ENCODE peak calls at places on chromosomes 13 and 19, in eight cellular contexts. L, E, Z, T, O, Q, P and U are unnamed samples.

GRCh38 chr19:1715540-1715939 is 37.8 kb upstream of the ONECUT3 start:
- DNase-seq in L (no peak), E (no peak), Z (no peak), T (no peak), O (no peak), Q (no peak), P (no peak), U (no peak)

GRCh38 chr13:110396913-110397379 is 89.9 kb downstream of the COL4A2 start:
- DNase-seq in L (peak; percentile 100), E (peak; percentile 79), Z (no peak), T (peak; percentile 77), O (peak; percentile 100), Q (peak; percentile 100), P (peak; percentile 100), U (peak; percentile 100)

GRCh38 chr13:30725331-30726085 is 9.8 kb upstream of the ALOX5AP start:
- DNase-seq in L (peak; percentile 33), E (no peak), Z (peak; percentile 24), T (no peak), O (no peak), Q (peak; percentile 44), P (no peak), U (no peak)

GRCh38 chr19:23460656-23461055 is 65.4 kb upstream of the ZNF91 start:
- DNase-seq in L (no peak), E (no peak), Z (no peak), T (no peak), O (no peak), Q (no peak), P (no peak), U (no peak)

GRCh38 chr19:36973021-36973843 is 57.1 kb downstream of the ZNF568 start:
- DNase-seq in L (peak; percentile 50), E (peak; percentile 86), Z (peak; percentile 93), T (peak; percentile 89), O (peak; percentile 29), Q (peak; percentile 71), P (peak; percentile 69), U (no peak)

GRCh38 chr13:85500716-85501256 is 298.4 kb downstream of the SLITRK6 start:
- DNase-seq in L (no peak), E (no peak), Z (no peak), T (no peak), O (no peak), Q (no peak), P (no peak), U (no peak)

GRCh38 chr13:90135558-90135957 is 1211.9 kb upstream of the MIR17HG start:
- DNase-seq in L (no peak), E (no peak), Z (no peak), T (no peak), O (no peak), Q (no peak), P (no peak), U (no peak)

GRCh38 chr19:51366999-51367564 is 894 bp upstream of the ETFB start:
- DNase-seq in L (no peak), E (no peak), Z (no peak), T (peak; percentile 50), O (no peak), Q (no peak), P (no peak), U (no peak)

GRCh38 chr13:43087960-43088580 is 64.7 kb downstream of the DNAJC15 start:
- DNase-seq in L (peak; percentile 36), E (peak; percentile 5), Z (no peak), T (no peak), O (no peak), Q (no peak), P (peak; percentile 48), U (no peak)

GRCh38 chr19:48754950-48755645 is at the start of gene FGF21:
- DNase-seq in L (no peak), E (no peak), Z (no peak), T (no peak), O (no peak), Q (no peak), P (no peak), U (no peak)
- H3K4me3 ChIP-seq in L (no peak within 1 kb of the TSS), E (no peak within 1 kb of the TSS), Z (no peak within 1 kb of the TSS), T (no peak within 1 kb of the TSS), O (no peak within 1 kb of the TSS), Q (no peak within 1 kb of the TSS), P (no peak within 1 kb of the TSS), U (no peak within 1 kb of the TSS)

GRCh38 chr13:55307909-55308308 is 1832.8 kb upstream of the PRR20A start:
- DNase-seq in L (no peak), E (no peak), Z (no peak), T (no peak), O (no peak), Q (no peak), P (no peak), U (no peak)

GRCh38 chr13:55298201-55298600 is 1842.5 kb upstream of the PRR20A start:
- DNase-seq in L (no peak), E (no peak), Z (no peak), T (no peak), O (no peak), Q (no peak), P (no peak), U (no peak)

GRCh38 chr13:55302568-55302967 is 1838.2 kb upstream of the PRR20A start:
- DNase-seq in L (no peak), E (no peak), Z (no peak), T (no peak), O (no peak), Q (no peak), P (no peak), U (no peak)
- TF ChIP-seq CTCF in L (no peak), E (no peak), Z (no peak), T (no peak), O (no peak), Q (no peak), P (no peak), U (no peak)

GRCh38 chr19:6480843-6481415 is 658 bp downstream of the DENND1C start:
- DNase-seq in L (no peak), E (no peak), Z (no peak), T (no peak), O (no peak), Q (no peak), P (no peak), U (no peak)
- H3K4me3 ChIP-seq in L (no peak overlapping the region), E (no peak overlapping the region), Z (no peak overlapping the region), T (peak overlapping the region; percentile 6), O (no peak overlapping the region), Q (no peak overlapping the region), P (no peak overlapping the region), U (no peak overlapping the region)

DNA sequence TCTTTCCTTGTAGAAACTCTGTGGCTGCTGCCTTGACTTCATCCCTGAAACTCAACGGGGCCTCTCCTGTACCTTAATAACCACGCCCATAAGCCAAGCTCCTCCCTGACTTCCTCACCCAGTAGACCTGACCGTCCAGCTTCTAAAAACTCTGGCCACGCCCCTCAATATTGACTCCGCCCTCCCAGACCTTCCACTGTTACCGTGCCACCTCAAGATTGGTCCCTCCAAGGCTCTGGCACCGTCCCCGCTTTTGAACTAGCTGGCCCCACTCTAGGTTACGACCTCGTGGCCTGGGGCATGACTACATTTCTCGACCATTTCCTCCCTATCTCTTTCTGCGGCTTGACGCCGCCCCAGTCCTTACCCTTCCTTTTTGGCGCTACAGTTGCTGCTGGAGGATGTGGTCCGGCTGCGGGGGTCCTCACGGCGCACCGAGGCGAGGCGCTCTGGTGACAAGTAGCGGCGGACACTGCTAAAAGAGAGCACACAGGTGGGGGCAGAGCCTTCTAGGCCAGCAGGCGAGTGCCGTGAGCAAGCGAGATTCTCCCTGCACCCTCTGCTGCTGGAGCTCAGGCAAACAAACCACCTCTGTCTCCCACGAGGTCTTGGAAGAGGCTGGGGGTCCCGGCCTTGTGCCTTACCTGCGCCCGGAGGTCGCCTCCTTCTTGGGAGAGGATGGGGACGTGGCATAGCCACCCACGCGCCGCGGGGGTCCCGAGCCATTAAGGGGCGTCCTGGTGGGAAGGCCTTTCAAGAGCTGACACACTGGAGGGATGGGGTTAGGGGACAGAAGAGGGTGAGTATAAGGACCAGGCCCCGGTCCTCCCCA is 2.3 kb upstream of the EML2 start:
- DNase-seq in L (peak; percentile 41), E (peak; percentile 97), Z (peak; percentile 43), T (peak; percentile 74), O (no peak), Q (peak; percentile 48), P (peak; percentile 48), U (no peak)
- TF ChIP-seq CTCF in L (no peak), E (no peak), Z (no peak), T (no peak), O (peak; percentile 10), Q (no peak), P (no peak), U (no peak)

DNA sequence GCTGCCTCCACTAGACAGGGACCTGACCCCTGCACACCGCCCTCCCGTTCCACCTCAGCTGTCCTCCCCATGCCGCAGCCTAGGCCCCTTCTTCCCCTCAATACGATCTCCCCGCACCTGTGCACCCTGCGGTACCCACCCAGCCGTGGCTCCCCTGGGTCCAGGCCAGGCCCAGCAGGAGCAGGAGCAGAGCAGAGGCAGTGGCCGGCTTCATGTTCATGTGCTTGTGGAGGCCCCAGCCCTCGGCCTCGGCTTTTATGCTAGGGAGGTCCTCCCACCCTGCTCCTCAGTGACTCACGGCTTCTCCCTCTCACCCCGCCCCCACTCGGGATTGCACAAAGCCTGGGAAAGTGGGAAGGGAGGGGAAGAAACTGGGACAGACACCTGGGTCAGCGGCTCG is 11.4 kb upstream of the KRTDAP start:
- DNase-seq in L (no peak), E (no peak), Z (no peak), T (no peak), O (no peak), Q (no peak), P (no peak), U (no peak)
- H3K4me3 ChIP-seq in L (no peak overlapping the region), E (no peak overlapping the region), Z (no peak overlapping the region), T (no peak overlapping the region), O (no peak overlapping the region), Q (no peak overlapping the region), P (no peak overlapping the region), U (no peak overlapping the region)